ENCODE peak calls at places on chromosomes 1 and 21, in five cellular contexts. One of them, this sample, is unnamed.

GRCh38 chr1:109790735-109791494 is 27.2 kb upstream of the EPS8L3 start:
- DNase-seq in CD4-positive, alpha-beta T cell: peak
- DNase-seq in activated T-cell treated with anti-CD3 and anti-CD28 coated beads, Interleukin-2, amount 50 U/mL, for 4 hours: peak
- DNase-seq in A549: no peak
- DNase-seq in endothelial cell: peak
- DNase-seq in this sample: peak

GRCh38 chr1:160375788-160376524 is 9.1 kb downstream of the NHLH1 start:
- DNase-seq in CD4-positive, alpha-beta T cell: no peak
- DNase-seq in activated T-cell treated with anti-CD3 and anti-CD28 coated beads, Interleukin-2, amount 50 U/mL, for 4 hours: no peak
- DNase-seq in A549: no peak
- DNase-seq in endothelial cell: no peak
- DNase-seq in this sample: no peak

GRCh38 chr21:16794944-16795343 is 717.9 kb upstream of the CXADR start:
- DNase-seq in CD4-positive, alpha-beta T cell: no peak
- DNase-seq in activated T-cell treated with anti-CD3 and anti-CD28 coated beads, Interleukin-2, amount 50 U/mL, for 4 hours: no peak
- DNase-seq in A549: peak
- DNase-seq in endothelial cell: no peak
- DNase-seq in this sample: no peak

GRCh38 chr1:199691540-199691939 is 336.0 kb upstream of the NR5A2 start:
- DNase-seq in CD4-positive, alpha-beta T cell: no peak
- DNase-seq in activated T-cell treated with anti-CD3 and anti-CD28 coated beads, Interleukin-2, amount 50 U/mL, for 4 hours: no peak
- DNase-seq in A549: no peak
- DNase-seq in endothelial cell: no peak
- DNase-seq in this sample: no peak

GRCh38 chr1:184517130-184517529 is 130.3 kb downstream of the C1orf21 start:
- DNase-seq in CD4-positive, alpha-beta T cell: no peak
- DNase-seq in activated T-cell treated with anti-CD3 and anti-CD28 coated beads, Interleukin-2, amount 50 U/mL, for 4 hours: no peak
- DNase-seq in A549: no peak
- DNase-seq in endothelial cell: no peak
- DNase-seq in this sample: no peak

GRCh38 chr1:101238041-101238515 is 1.3 kb downstream of the S1PR1 start:
- DNase-seq in CD4-positive, alpha-beta T cell: peak
- DNase-seq in activated T-cell treated with anti-CD3 and anti-CD28 coated beads, Interleukin-2, amount 50 U/mL, for 4 hours: peak
- DNase-seq in A549: no peak
- DNase-seq in endothelial cell: no peak
- DNase-seq in this sample: no peak

GRCh38 chr1:200890818-200891773 is 3.6 kb upstream of the INAVA start:
- DNase-seq in CD4-positive, alpha-beta T cell: no peak
- DNase-seq in activated T-cell treated with anti-CD3 and anti-CD28 coated beads, Interleukin-2, amount 50 U/mL, for 4 hours: no peak
- DNase-seq in A549: peak
- DNase-seq in endothelial cell: peak
- DNase-seq in this sample: no peak

GRCh38 chr1:1298861-1299685 is 8.7 kb downstream of the ACAP3 start:
- DNase-seq in CD4-positive, alpha-beta T cell: no peak
- DNase-seq in activated T-cell treated with anti-CD3 and anti-CD28 coated beads, Interleukin-2, amount 50 U/mL, for 4 hours: no peak
- DNase-seq in A549: no peak
- DNase-seq in endothelial cell: peak
- DNase-seq in this sample: no peak

GRCh38 chr1:114377356-114377755 is 133.6 kb downstream of the TRIM33 start:
- DNase-seq in CD4-positive, alpha-beta T cell: no peak
- DNase-seq in activated T-cell treated with anti-CD3 and anti-CD28 coated beads, Interleukin-2, amount 50 U/mL, for 4 hours: no peak
- DNase-seq in A549: no peak
- DNase-seq in endothelial cell: no peak
- DNase-seq in this sample: no peak

GRCh38 chr1:85342177-85342576 is 65.7 kb upstream of the BCL10 start:
- DNase-seq in CD4-positive, alpha-beta T cell: no peak
- DNase-seq in activated T-cell treated with anti-CD3 and anti-CD28 coated beads, Interleukin-2, amount 50 U/mL, for 4 hours: no peak
- DNase-seq in A549: no peak
- DNase-seq in endothelial cell: no peak
- DNase-seq in this sample: no peak

GRCh38 chr1:212667223-212668139 is 32.2 kb downstream of the BATF3 start:
- DNase-seq in CD4-positive, alpha-beta T cell: no peak
- DNase-seq in activated T-cell treated with anti-CD3 and anti-CD28 coated beads, Interleukin-2, amount 50 U/mL, for 4 hours: no peak
- DNase-seq in A549: peak
- DNase-seq in endothelial cell: peak
- DNase-seq in this sample: no peak

GRCh38 chr1:52426391-52426790 is 22.0 kb downstream of the PRPF38A start:
- DNase-seq in CD4-positive, alpha-beta T cell: no peak
- DNase-seq in activated T-cell treated with anti-CD3 and anti-CD28 coated beads, Interleukin-2, amount 50 U/mL, for 4 hours: no peak
- DNase-seq in A549: no peak
- DNase-seq in endothelial cell: no peak
- DNase-seq in this sample: no peak

GRCh38 chr1:29650476-29650875 is 414.2 kb downstream of the PTPRU start:
- DNase-seq in CD4-positive, alpha-beta T cell: no peak
- DNase-seq in activated T-cell treated with anti-CD3 and anti-CD28 coated beads, Interleukin-2, amount 50 U/mL, for 4 hours: no peak
- DNase-seq in A549: no peak
- DNase-seq in endothelial cell: no peak
- DNase-seq in this sample: no peak

GRCh38 chr21:28699591-28700259 is 293.0 kb downstream of the LTN1 start:
- DNase-seq in CD4-positive, alpha-beta T cell: no peak
- DNase-seq in activated T-cell treated with anti-CD3 and anti-CD28 coated beads, Interleukin-2, amount 50 U/mL, for 4 hours: no peak
- DNase-seq in A549: no peak
- DNase-seq in endothelial cell: no peak
- DNase-seq in this sample: no peak

GRCh38 chr1:78560811-78561210 is 59.4 kb upstream of the IFI44L start:
- DNase-seq in CD4-positive, alpha-beta T cell: no peak
- DNase-seq in activated T-cell treated with anti-CD3 and anti-CD28 coated beads, Interleukin-2, amount 50 U/mL, for 4 hours: no peak
- DNase-seq in A549: no peak
- DNase-seq in endothelial cell: no peak
- DNase-seq in this sample: no peak

GRCh38 chr1:183887826-183888819 is 83.2 kb downstream of the RGL1 start:
- DNase-seq in CD4-positive, alpha-beta T cell: no peak
- DNase-seq in activated T-cell treated with anti-CD3 and anti-CD28 coated beads, Interleukin-2, amount 50 U/mL, for 4 hours: no peak
- DNase-seq in A549: no peak
- DNase-seq in endothelial cell: no peak
- DNase-seq in this sample: no peak

GRCh38 chr1:91020486-91020885 is 1.3 kb downstream of the ZNF644 start:
- DNase-seq in CD4-positive, alpha-beta T cell: no peak
- DNase-seq in activated T-cell treated with anti-CD3 and anti-CD28 coated beads, Interleukin-2, amount 50 U/mL, for 4 hours: no peak
- DNase-seq in A549: no peak
- DNase-seq in endothelial cell: no peak
- DNase-seq in this sample: no peak

GRCh38 chr1:221742555-221743415 is 896 bp upstream of the DUSP10 start:
- DNase-seq in CD4-positive, alpha-beta T cell: peak
- DNase-seq in activated T-cell treated with anti-CD3 and anti-CD28 coated beads, Interleukin-2, amount 50 U/mL, for 4 hours: peak
- DNase-seq in A549: peak
- DNase-seq in endothelial cell: peak
- DNase-seq in this sample: peak

GRCh38 chr1:245873883-245874671 is 633.0 kb downstream of the SMYD3 start:
- DNase-seq in CD4-positive, alpha-beta T cell: no peak
- DNase-seq in activated T-cell treated with anti-CD3 and anti-CD28 coated beads, Interleukin-2, amount 50 U/mL, for 4 hours: no peak
- DNase-seq in A549: no peak
- DNase-seq in endothelial cell: no peak
- DNase-seq in this sample: no peak

GRCh38 chr1:156419863-156420208 is 50.8 kb downstream of the RHBG start:
- DNase-seq in CD4-positive, alpha-beta T cell: no peak
- DNase-seq in activated T-cell treated with anti-CD3 and anti-CD28 coated beads, Interleukin-2, amount 50 U/mL, for 4 hours: peak
- DNase-seq in A549: no peak
- DNase-seq in endothelial cell: peak
- DNase-seq in this sample: no peak

GRCh38 chr1:201593200-201593828 is 54.4 kb downstream of the NAV1 start:
- DNase-seq in CD4-positive, alpha-beta T cell: no peak
- DNase-seq in activated T-cell treated with anti-CD3 and anti-CD28 coated beads, Interleukin-2, amount 50 U/mL, for 4 hours: no peak
- DNase-seq in A549: peak
- DNase-seq in endothelial cell: no peak
- DNase-seq in this sample: no peak